ENCODE peak calls at places on chromosome 14, in four cellular contexts. G is H1, Z is HepG2, S is GM12878. R is an unnamed sample.

GRCh38 chr14:39762576-39763401 is 330.6 kb upstream of the FBXO33 start:
- DNase-seq in Z (peak), G (no peak), S (peak), R (no peak)

GRCh38 chr14:73576391-73576790 is 7.4 kb downstream of the ACOT2 start:
- DNase-seq in G (no peak), S (no peak), Z (no peak), R (no peak)

GRCh38 chr14:106844608-106845285 is 1318.4 kb downstream of the TMEM121 start:
- DNase-seq in Z (peak), S (no peak), G (no peak), R (no peak)

GRCh38 chr14:95185452-95186392 is 28.4 kb upstream of the DICER1 start:
- DNase-seq in S (no peak), G (no peak), Z (no peak), R (peak)

GRCh38 chr14:72173038-72173720 is 240.9 kb downstream of the RGS6 start:
- DNase-seq in Z (no peak), S (no peak), G (no peak), R (no peak)

GRCh38 chr14:106286697-106287290 is 760.4 kb downstream of the TMEM121 start:
- DNase-seq in Z (no peak), G (no peak), S (no peak), R (peak)

GRCh38 chr14:20376071-20376588 is 32.7 kb downstream of the PARP2 start:
- DNase-seq in G (no peak), S (no peak), Z (peak), R (no peak)

GRCh38 chr14:74531467-74531866 is 37.9 kb downstream of the ISCA2 start:
- DNase-seq in S (no peak), G (peak), Z (peak), R (peak)

GRCh38 chr14:25431211-25432076 is 381.5 kb upstream of the STXBP6 start:
- DNase-seq in S (no peak), G (peak), Z (peak), R (no peak)

GRCh38 chr14:24941719-24942118 is 108.2 kb downstream of the STXBP6 start:
- DNase-seq in S (no peak), Z (no peak), G (no peak), R (no peak)

GRCh38 chr14:39266871-39267591 is 33.3 kb downstream of the MIA2 start:
- DNase-seq in G (peak), Z (peak), S (no peak), R (peak)

GRCh38 chr14:75088153-75088552 is 18.7 kb downstream of the ZC2HC1C start:
- DNase-seq in S (no peak), G (no peak), Z (no peak), R (no peak)

GRCh38 chr14:81474156-81474492 is 59.5 kb downstream of the SEL1L start:
- DNase-seq in S (peak), G (no peak), Z (no peak), R (no peak)

GRCh38 chr14:71166434-71166833 is 259.2 kb downstream of the PCNX1 start:
- DNase-seq in Z (peak), G (no peak), S (no peak), R (peak)

GRCh38 chr14:37090026-37090425 is 82.4 kb downstream of the SLC25A21 start:
- DNase-seq in G (no peak), Z (no peak), S (no peak), R (no peak)

GRCh38 chr14:31269599-31270195 is 62.1 kb upstream of the HECTD1 start:
- DNase-seq in Z (no peak), G (no peak), S (no peak), R (no peak)

GRCh38 chr14:52272375-52272774 is 4.9 kb downstream of the PTGDR start:
- DNase-seq in G (no peak), S (no peak), Z (no peak), R (peak)

GRCh38 chr14:69711471-69712216 is 55.3 kb upstream of the SRSF5 start:
- DNase-seq in S (no peak), G (no peak), Z (no peak), R (no peak)

GRCh38 chr14:50045039-50045711 is 71.2 kb downstream of the VCPKMT start:
- DNase-seq in Z (peak), G (no peak), S (peak), R (peak)

GRCh38 chr14:39766397-39767000 is 334.3 kb upstream of the FBXO33 start:
- DNase-seq in G (no peak), S (no peak), Z (no peak), R (no peak)

GRCh38 chr14:101626331-101626730 is 65.0 kb downstream of the DIO3 start:
- DNase-seq in G (no peak), S (no peak), Z (no peak), R (no peak)

GRCh38 chr14:45699451-45699850 is 446.4 kb upstream of the MIS18BP1 start:
- DNase-seq in Z (no peak), G (no peak), S (no peak), R (no peak)

GRCh38 chr14:51056431-51056830 is 38.5 kb downstream of the TRIM9 start:
- DNase-seq in Z (no peak), S (no peak), G (no peak), R (no peak)

GRCh38 chr14:77554207-77554606 is 55.6 kb upstream of the ISM2 start:
- DNase-seq in Z (no peak), S (peak), G (no peak), R (no peak)

GRCh38 chr14:38311655-38312054 is 55.8 kb upstream of the CLEC14A start:
- DNase-seq in S (no peak), G (no peak), Z (no peak), R (no peak)

GRCh38 chr14:58747181-58747580 is 109.4 kb downstream of the DACT1 start:
- DNase-seq in S (no peak), Z (no peak), G (no peak), R (no peak)

GRCh38 chr14:32559048-32559447 is 229.9 kb downstream of the AKAP6 start:
- DNase-seq in Z (no peak), G (no peak), S (no peak), R (no peak)

GRCh38 chr14:95162641-95163040 is 5.3 kb upstream of the DICER1 start:
- DNase-seq in G (no peak), Z (no peak), S (no peak), R (no peak)

GRCh38 chr14:22265319-22266140 is 323.5 kb downstream of the DAD1 start:
- DNase-seq in S (no peak), G (no peak), Z (no peak), R (no peak)
- TF ChIP-seq CBX5 in S (no peak), G (no peak), Z (no peak), R (no peak)

GRCh38 chr14:103529383-103530365 is 678 bp downstream of the TRMT61A start:
- DNase-seq in Z (no peak), S (no peak), G (no peak), R (no peak)
- TF ChIP-seq CBX5 in Z (no peak), S (no peak), G (no peak), R (no peak)

DNA sequence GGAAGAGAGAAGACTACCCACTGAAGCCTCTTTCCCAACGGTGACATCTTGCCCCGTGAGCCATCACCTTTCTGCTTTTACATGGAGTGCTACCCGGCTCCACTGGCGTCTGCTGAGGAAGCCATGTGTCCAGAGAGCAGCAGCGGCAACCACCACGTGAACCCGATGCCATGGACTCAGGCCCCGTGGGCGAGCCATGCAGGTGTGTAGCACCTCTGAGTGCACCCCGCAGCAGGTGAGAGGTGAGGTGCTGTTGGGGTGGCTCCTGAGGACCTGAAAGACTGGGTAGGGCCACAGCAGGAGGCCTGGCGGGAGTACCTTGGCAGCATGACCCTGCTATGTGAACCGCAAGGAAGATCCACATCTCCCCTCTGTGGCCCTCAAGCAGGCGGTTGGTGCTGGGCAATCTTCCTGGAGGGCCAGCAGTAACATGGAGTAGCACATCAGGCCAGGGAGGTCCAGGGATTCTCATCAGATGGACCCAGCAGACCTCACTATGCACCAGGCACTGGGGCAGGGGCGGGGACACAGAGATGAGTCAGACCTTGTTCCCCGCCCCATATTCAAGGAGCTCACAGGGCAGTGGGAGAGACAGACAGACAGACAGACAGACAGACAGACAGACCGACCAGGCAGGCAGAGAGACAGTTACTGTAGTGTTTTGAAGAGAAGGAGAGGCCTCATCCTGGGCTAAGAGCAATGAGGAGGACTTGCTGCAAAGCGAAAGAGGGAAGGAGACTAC is 129.6 kb downstream of the PAPOLA start:
- DNase-seq in Z (no peak), G (no peak), S (no peak), R (peak)
- TF ChIP-seq CBX5 in Z (no peak), G (no peak), S (no peak), R (no peak)

GRCh38 chr14:90720336-90720735 is 95.9 kb downstream of the TTC7B start:
- DNase-seq in G (no peak), S (no peak), Z (no peak), R (peak)

GRCh38 chr14:90715993-90716392 is 100.2 kb downstream of the TTC7B start:
- DNase-seq in Z (no peak), G (no peak), S (no peak), R (no peak)

GRCh38 chr14:90715495-90715894 is 100.7 kb downstream of the TTC7B start:
- DNase-seq in S (no peak), G (no peak), Z (no peak), R (no peak)

GRCh38 chr14:90720832-90721231 is 95.4 kb downstream of the TTC7B start:
- DNase-seq in G (no peak), Z (no peak), S (no peak), R (no peak)

GRCh38 chr14:90717916-90718315 is 98.3 kb downstream of the TTC7B start:
- DNase-seq in G (no peak), S (no peak), Z (no peak), R (no peak)
- TF ChIP-seq CBX5 in G (no peak), S (no peak), Z (no peak), R (no peak)

DNA sequence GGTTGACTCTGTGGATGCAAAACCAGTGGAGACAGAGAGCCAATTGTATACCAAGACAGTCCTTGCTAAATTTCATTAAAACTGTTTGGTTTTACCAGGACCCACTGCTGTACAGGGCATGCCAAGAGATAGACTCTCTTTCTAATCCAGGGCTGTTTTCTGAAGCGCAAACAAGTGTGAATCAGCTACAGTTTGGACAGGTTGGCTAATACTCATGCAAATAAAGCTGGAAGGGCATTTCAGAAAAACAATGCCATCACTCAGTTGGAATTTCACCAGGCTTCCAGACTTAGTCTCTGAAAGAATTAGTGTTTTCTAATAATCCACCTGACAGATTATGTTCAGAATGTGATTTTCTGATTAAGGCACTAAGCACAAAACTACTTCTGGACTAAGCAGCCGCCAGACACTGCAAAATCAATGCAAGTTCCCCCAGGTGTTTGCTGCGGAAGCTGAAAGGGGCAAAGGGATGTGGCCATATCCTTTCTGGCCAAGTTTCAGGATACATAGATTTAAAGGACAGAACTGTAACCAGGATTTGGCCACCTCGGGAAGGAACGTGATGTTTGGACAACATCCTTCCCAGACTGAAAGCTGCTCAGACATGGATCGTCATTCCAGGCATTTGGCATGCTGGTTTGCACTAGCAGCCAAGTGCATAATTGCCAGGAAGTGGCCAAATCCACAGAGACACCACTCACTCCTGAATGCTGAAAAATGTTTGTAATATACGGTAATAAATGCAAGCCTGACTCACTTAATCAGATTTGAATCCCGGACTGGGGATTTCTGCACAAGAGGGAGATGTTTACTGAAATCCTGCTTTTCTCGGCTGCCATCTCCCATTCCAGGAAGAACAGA is 32.0 kb upstream of the CDKN3 start:
- DNase-seq in G (no peak), Z (peak), S (no peak), R (no peak)
- TF ChIP-seq CBX5 in G (no peak), Z (no peak), S (no peak), R (no peak)

DNA sequence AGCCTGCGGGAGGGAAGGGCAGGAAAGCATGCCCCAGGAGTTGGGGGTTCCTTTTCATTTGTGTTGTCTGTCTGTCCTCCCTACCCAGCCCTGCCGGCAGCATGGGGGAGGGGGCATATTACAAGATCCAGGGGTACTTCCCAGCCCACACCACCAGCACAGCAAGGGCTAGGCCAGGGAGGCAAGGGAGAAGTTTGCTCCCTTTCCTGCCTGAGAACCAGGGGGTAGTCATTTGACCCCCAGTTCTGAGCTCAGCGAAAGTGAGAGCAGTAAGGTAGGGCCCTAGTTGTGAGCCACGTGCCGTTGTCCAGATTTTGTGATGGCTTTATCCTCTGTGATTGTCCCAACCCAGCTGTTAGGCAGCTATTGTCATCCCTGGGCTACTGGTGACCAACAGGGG is 364.7 kb downstream of the BCL11B start:
- DNase-seq in Z (no peak), G (no peak), S (no peak), R (no peak)
- TF ChIP-seq CBX5 in Z (no peak), G (no peak), S (no peak), R (no peak)

GRCh38 chr14:64500088-64500487 is 3.5 kb downstream of the ZBTB25 start:
- DNase-seq in G (no peak), Z (no peak), S (no peak), R (no peak)
- TF ChIP-seq CBX5 in G (no peak), Z (no peak), S (no peak), R (no peak)

GRCh38 chr14:68676511-68676943 is 116.3 kb downstream of the ZFP36L1 start:
- DNase-seq in S (no peak), G (no peak), Z (peak), R (no peak)
- TF ChIP-seq CBX5 in S (no peak), G (no peak), Z (no peak), R (no peak)

DNA sequence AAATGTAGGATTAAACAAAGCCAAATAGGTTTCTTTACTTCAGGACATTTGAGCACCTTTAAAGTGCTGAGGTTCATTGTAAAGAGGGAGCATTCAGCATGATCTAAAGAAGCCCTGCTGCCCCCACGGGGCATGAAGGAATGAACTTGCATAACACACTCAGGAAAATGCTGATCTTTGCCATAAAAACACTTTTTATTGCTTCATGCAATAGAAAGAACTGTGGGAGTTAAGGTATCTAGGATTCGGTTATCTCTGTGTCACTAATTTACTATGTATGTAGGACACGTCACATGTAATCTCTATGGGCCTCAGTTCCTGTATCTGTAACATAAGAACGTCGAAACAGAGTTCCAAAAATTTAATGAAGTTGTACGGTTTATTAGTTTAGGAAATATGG is 33.0 kb downstream of the BTBD7 start:
- DNase-seq in G (no peak), S (no peak), Z (no peak), R (no peak)
- TF ChIP-seq CBX5 in G (no peak), S (no peak), Z (no peak), R (no peak)